ENCODE peak calls at places on chromosomes 4 and X, in ten cellular contexts. U, G, X, E, V, R, S, B, N and W are unnamed samples.

GRCh38 chr4:152394786-152395185 is 141.1 kb downstream of the FBXW7 start:
- DNase-seq in B (no peak), N (no peak), E (no peak), G (no peak), V (no peak), S (no peak), X (no peak), U (no peak), R (no peak), W (no peak)

GRCh38 chr4:25184056-25184455 is 23.8 kb upstream of the SEPSECS start:
- DNase-seq in E (no peak), V (no peak), G (no peak), N (no peak), U (no peak), R (no peak), S (no peak), B (no peak), X (no peak), W (no peak)

GRCh38 chr4:3747582-3747906 is 18.6 kb upstream of the ADRA2C start:
- DNase-seq in G (no peak), V (no peak), N (no peak), E (no peak), X (peak), S (no peak), U (no peak), B (no peak), R (no peak), W (no peak)

GRCh38 chrX:11341274-11342256 is 48.4 kb downstream of the AMELX start:
- DNase-seq in V (no peak), N (no peak), B (peak), S (peak), R (peak), E (no peak), X (no peak), G (no peak), U (no peak), W (peak)

GRCh38 chr4:16916719-16917337 is 18.4 kb upstream of the LDB2 start:
- DNase-seq in G (peak), E (no peak), U (no peak), R (no peak), N (peak), X (peak), V (peak), S (no peak), B (peak), W (peak)

GRCh38 chr4:48546336-48546735 is 56.3 kb downstream of the ZAR1 start:
- DNase-seq in G (no peak), X (peak), E (peak), U (no peak), N (no peak), S (peak), R (no peak), V (peak), B (no peak), W (peak)

GRCh38 chr4:56445699-56446098 is 9.6 kb downstream of the PAICS start:
- DNase-seq in G (no peak), X (no peak), N (no peak), E (no peak), S (no peak), B (no peak), V (no peak), R (no peak), U (no peak), W (no peak)

GRCh38 chr4:85807247-85807915 is 332.4 kb downstream of the ARHGAP24 start:
- DNase-seq in X (no peak), R (peak), S (no peak), G (no peak), U (no peak), N (no peak), E (no peak), B (peak), V (no peak), W (peak)

GRCh38 chr4:38210396-38211114 is 250.4 kb downstream of the PTTG2 start:
- DNase-seq in R (no peak), V (no peak), S (no peak), X (no peak), E (no peak), G (no peak), B (no peak), N (no peak), U (no peak), W (peak)

GRCh38 chr4:153792007-153792892 is 3.4 kb upstream of the SFRP2 start:
- DNase-seq in N (no peak), E (peak), B (peak), S (no peak), X (no peak), U (peak), R (peak), V (no peak), G (no peak), W (peak)

GRCh38 chrX:133922390-133922772 is 63.0 kb downstream of the GPC3 start:
- DNase-seq in X (no peak), U (no peak), N (no peak), V (no peak), B (no peak), G (no peak), S (no peak), E (no peak), R (no peak), W (no peak)

GRCh38 chr4:152591361-152591760 is 55.5 kb upstream of the FBXW7 start:
- DNase-seq in N (no peak), X (no peak), G (no peak), S (no peak), E (peak), V (no peak), R (no peak), B (peak), U (peak), W (peak)

GRCh38 chr4:78560296-78560963 is 8.9 kb downstream of the ANXA3 start:
- DNase-seq in R (no peak), U (no peak), G (no peak), V (no peak), N (no peak), E (no peak), B (peak), S (no peak), X (peak), W (peak)

GRCh38 chr4:145755802-145756201 is 75.9 kb downstream of the C4orf51 start:
- DNase-seq in U (no peak), N (no peak), R (no peak), G (no peak), S (no peak), B (no peak), X (no peak), V (no peak), E (no peak), W (peak)

GRCh38 chrX:13843150-13843721 is 26.3 kb upstream of the GPM6B start:
- DNase-seq in X (no peak), N (no peak), R (no peak), G (no peak), S (no peak), V (no peak), B (no peak), E (no peak), U (no peak), W (no peak)

GRCh38 chr4:113758361-113758760 is 3.2 kb downstream of the CAMK2D start:
- DNase-seq in N (no peak), B (no peak), E (no peak), R (no peak), X (no peak), G (no peak), U (no peak), V (no peak), S (no peak), W (peak)

GRCh38 chrX:150044556-150044955 is 106.3 kb upstream of the EOLA2 start:
- DNase-seq in E (no peak), V (no peak), G (no peak), N (no peak), R (no peak), X (no peak), B (no peak), U (no peak), S (no peak), W (no peak)

GRCh38 chr4:11480683-11481082 is 52.0 kb upstream of the HS3ST1 start:
- DNase-seq in G (no peak), R (peak), U (no peak), S (no peak), E (no peak), V (no peak), N (no peak), X (no peak), B (peak), W (peak)

GRCh38 chr4:61292322-61292721 is 92.2 kb downstream of the ADGRL3 start:
- DNase-seq in G (no peak), X (no peak), B (no peak), E (no peak), N (no peak), R (no peak), U (no peak), V (no peak), S (no peak), W (no peak)

GRCh38 chr4:5018096-5018495 is 1.2 kb downstream of the CYTL1 start:
- DNase-seq in U (no peak), X (no peak), N (no peak), B (no peak), E (no peak), V (no peak), G (no peak), R (no peak), S (no peak), W (no peak)

GRCh38 chr4:151841107-151841506 is 80.3 kb upstream of the GATB start:
- DNase-seq in N (no peak), R (no peak), U (no peak), B (no peak), X (no peak), V (no peak), E (no peak), G (no peak), S (no peak), W (no peak)

GRCh38 chr4:11511321-11511720 is 82.6 kb upstream of the HS3ST1 start:
- DNase-seq in G (no peak), V (no peak), U (no peak), N (no peak), R (no peak), B (no peak), S (no peak), X (no peak), E (no peak), W (no peak)

GRCh38 chr4:137739391-137739790 is 207.1 kb upstream of the PCDH18 start:
- DNase-seq in V (no peak), X (no peak), B (no peak), R (no peak), S (no peak), U (no peak), E (no peak), G (no peak), N (no peak), W (no peak)

GRCh38 chrX:16892504-16893362 is 22.6 kb upstream of the RBBP7 start:
- DNase-seq in X (peak), R (peak), G (no peak), B (peak), U (peak), E (peak), N (peak), V (peak), S (peak), W (peak)